ENCODE peak calls at places on chromosome 7, in four cellular contexts. I, F, Y and H are unnamed samples.

GRCh38 chr7:95434501-95435421 is at the start of gene PON2:
- DNase-seq in I (peak; percentile 85), F (peak; percentile 83), Y (peak; percentile 6), H (peak; percentile 85)

GRCh38 chr7:44305564-44306507 is 19.6 kb downstream of the CAMK2B start:
- DNase-seq in I (no peak), F (no peak), Y (no peak), H (no peak)

GRCh38 chr7:95263803-95264202 is 60.5 kb downstream of the PON1 start:
- DNase-seq in I (no peak), F (no peak), Y (no peak), H (no peak)

GRCh38 chr7:17580141-17580540 is 281.7 kb downstream of the AHR start:
- DNase-seq in I (peak; percentile 54), F (peak; percentile 68), Y (no peak), H (no peak)

GRCh38 chr7:55774327-55775050 is 88.1 kb downstream of the SEPTIN14 start:
- DNase-seq in I (peak; percentile 13), F (no peak), Y (no peak), H (no peak)

GRCh38 chr7:139635521-139636240 is 112.2 kb downstream of the CLEC2L start:
- DNase-seq in I (no peak), F (no peak), Y (no peak), H (no peak)

GRCh38 chr7:134548877-134549276 is at the start of gene AKR1B15:
- DNase-seq in I (peak; percentile 68), F (peak; percentile 51), Y (no peak), H (no peak)

GRCh38 chr7:142669074-142669654 is 80.1 kb upstream of the PRSS1 start:
- DNase-seq in I (peak; percentile 68), F (peak; percentile 3), Y (no peak), H (no peak)

GRCh38 chr7:151135866-151136514 is 31.5 kb downstream of the GBX1 start:
- DNase-seq in I (no peak), F (no peak), Y (no peak), H (peak; percentile 12)

GRCh38 chr7:158192956-158193355 is 394.7 kb downstream of the PTPRN2 start:
- DNase-seq in I (no peak), F (no peak), Y (no peak), H (no peak)

GRCh38 chr7:158193446-158193845 is 394.2 kb downstream of the PTPRN2 start:
- DNase-seq in I (no peak), F (no peak), Y (no peak), H (no peak)

GRCh38 chr7:158191671-158192070 is 396.0 kb downstream of the PTPRN2 start:
- DNase-seq in I (no peak), F (no peak), Y (no peak), H (no peak)

GRCh38 chr7:158192184-158192835 is 395.3 kb downstream of the PTPRN2 start:
- DNase-seq in I (no peak), F (no peak), Y (no peak), H (no peak)

GRCh38 chr7:158194365-158194900 is 393.2 kb downstream of the PTPRN2 start:
- DNase-seq in I (no peak), F (no peak), Y (no peak), H (no peak)
- H3K9me3 ChIP-seq in I (no peaks in the 10 kb centered on the region), F (peaks cover 22% of the 10 kb centered on the region), Y (no peaks in the 10 kb centered on the region), H (peaks cover 33% of the 10 kb centered on the region)

DNA sequence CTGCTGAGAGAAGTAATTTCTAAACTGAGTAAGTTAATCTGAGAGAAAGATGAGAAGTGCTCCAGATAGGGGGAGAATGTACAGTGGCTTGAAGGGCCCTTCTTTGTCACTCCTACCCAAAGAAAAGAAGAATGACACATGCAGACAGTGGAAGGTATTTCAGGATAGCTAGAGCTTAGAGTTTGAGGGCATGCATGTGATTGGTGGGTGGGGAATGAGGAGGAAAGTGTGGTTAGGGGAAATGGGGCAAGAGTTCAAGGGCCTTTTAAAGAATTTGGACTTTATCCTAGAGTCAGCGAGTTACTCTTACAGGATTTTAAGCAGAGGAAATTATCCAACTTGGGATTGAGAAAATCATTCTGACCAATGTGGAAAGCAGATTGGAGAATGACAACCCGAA is 50.0 kb downstream of the ANLN start:
- DNase-seq in I (no peak), F (no peak), Y (no peak), H (no peak)
- H3K36me3 ChIP-seq in I (peaks cover 71% of the 10 kb centered on the region), F (no peaks in the 10 kb centered on the region), Y (no peaks in the 10 kb centered on the region), H (no peaks in the 10 kb centered on the region)

GRCh38 chr7:30309302-30309701 is 24.9 kb downstream of the ZNRF2 start:
- DNase-seq in I (no peak), F (no peak), Y (no peak), H (no peak)

GRCh38 chr7:30304177-30304884 is 19.9 kb downstream of the ZNRF2 start:
- DNase-seq in I (no peak), F (no peak), Y (no peak), H (no peak)

GRCh38 chr7:30308392-30308791 is 24.0 kb downstream of the ZNRF2 start:
- DNase-seq in I (peak; percentile 80), F (no peak), Y (no peak), H (no peak)

GRCh38 chr7:30309842-30310435 is 25.5 kb downstream of the ZNRF2 start:
- DNase-seq in I (no peak), F (no peak), Y (no peak), H (no peak)

GRCh38 chr7:30306977-30307376 is 22.6 kb downstream of the ZNRF2 start:
- DNase-seq in I (no peak), F (no peak), Y (no peak), H (no peak)
- H3K4me1 ChIP-seq in I (peaks cover 25% of the 10 kb centered on the region), F (no peaks in the 10 kb centered on the region), Y (peaks cover 19% of the 10 kb centered on the region), H (peaks cover 21% of the 10 kb centered on the region)

GRCh38 chr7:158123753-158124152 is 463.9 kb downstream of the PTPRN2 start:
- DNase-seq in I (no peak), F (no peak), Y (no peak), H (no peak)

GRCh38 chr7:158124671-158125079 is 462.9 kb downstream of the PTPRN2 start:
- DNase-seq in I (no peak), F (no peak), Y (no peak), H (no peak)

GRCh38 chr7:158125091-158125490 is 462.5 kb downstream of the PTPRN2 start:
- DNase-seq in I (no peak), F (no peak), Y (no peak), H (no peak)

GRCh38 chr7:158121441-158122045 is 466.1 kb downstream of the PTPRN2 start:
- DNase-seq in I (no peak), F (no peak), Y (no peak), H (no peak)

DNA sequence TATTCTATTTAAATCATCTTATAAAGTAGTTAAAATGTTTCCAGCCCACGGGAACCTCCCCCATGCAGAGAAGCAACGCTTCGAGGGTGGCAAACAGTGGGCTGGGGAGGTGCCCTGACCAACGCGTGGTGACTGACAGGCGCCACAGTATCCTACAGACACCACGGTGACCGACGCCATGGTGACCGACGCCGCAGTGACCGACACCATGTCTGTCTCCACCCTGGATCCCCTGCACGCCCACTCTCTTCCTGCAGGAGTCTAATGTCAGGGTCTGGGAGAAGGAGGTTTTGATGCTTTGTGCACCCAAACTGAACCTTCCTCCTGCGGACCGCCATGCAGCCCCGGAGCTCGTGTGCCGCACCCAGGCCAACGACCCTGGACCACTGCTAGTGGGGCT is 464.4 kb downstream of the PTPRN2 start:
- DNase-seq in I (no peak), F (no peak), Y (no peak), H (no peak)
- H3K9me3 ChIP-seq in I (no peaks in the 10 kb centered on the region), F (peaks cover 30% of the 10 kb centered on the region), Y (no peaks in the 10 kb centered on the region), H (peaks cover 28% of the 10 kb centered on the region)

DNA sequence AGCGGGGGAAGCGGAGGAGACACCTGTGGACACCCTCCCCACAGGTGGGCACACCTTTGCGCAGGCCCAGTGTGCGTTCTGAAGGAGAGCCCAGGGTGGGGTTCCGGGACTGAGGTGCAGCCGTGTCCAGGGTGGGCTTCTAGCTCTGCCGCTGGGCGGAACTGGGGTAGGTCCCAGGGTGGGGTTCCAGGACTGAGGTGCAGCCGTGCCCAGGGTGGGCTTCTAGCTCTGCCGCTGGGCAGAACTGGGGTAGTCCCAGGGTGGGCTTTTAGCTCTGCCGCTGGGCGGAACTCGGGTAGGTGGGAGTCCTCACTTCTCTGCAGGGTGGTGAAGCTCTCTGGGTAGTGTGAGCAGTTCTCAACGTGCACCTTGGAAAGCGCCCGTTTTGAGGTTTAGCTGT is 78.7 kb downstream of the DNAJB6 start:
- DNase-seq in I (no peak), F (no peak), Y (no peak), H (no peak)
- H3K36me3 ChIP-seq in I (peaks cover 16% of the 10 kb centered on the region), F (peaks cover 68% of the 10 kb centered on the region), Y (peaks cover 19% of the 10 kb centered on the region), H (peaks cover 68% of the 10 kb centered on the region)

GRCh38 chr7:13981070-13981469 is 8.4 kb downstream of the ETV1 start:
- DNase-seq in I (peak; percentile 91), F (peak; percentile 97), Y (no peak), H (no peak)
- H3K4me1 ChIP-seq in I (peaks cover 38% of the 10 kb centered on the region), F (no peaks in the 10 kb centered on the region), Y (no peaks in the 10 kb centered on the region), H (peaks cover 79% of the 10 kb centered on the region)

GRCh38 chr7:157652161-157652953 is 315.6 kb downstream of the DNAJB6 start:
- DNase-seq in I (no peak), F (no peak), Y (no peak), H (no peak)

GRCh38 chr7:157654350-157654749 is 317.5 kb downstream of the DNAJB6 start:
- DNase-seq in I (no peak), F (no peak), Y (no peak), H (no peak)

GRCh38 chr7:157651366-157652160 is 314.8 kb downstream of the DNAJB6 start:
- DNase-seq in I (no peak), F (no peak), Y (no peak), H (no peak)

GRCh38 chr7:157653827-157654207 is 317.0 kb downstream of the DNAJB6 start:
- DNase-seq in I (no peak), F (no peak), Y (no peak), H (no peak)

DNA sequence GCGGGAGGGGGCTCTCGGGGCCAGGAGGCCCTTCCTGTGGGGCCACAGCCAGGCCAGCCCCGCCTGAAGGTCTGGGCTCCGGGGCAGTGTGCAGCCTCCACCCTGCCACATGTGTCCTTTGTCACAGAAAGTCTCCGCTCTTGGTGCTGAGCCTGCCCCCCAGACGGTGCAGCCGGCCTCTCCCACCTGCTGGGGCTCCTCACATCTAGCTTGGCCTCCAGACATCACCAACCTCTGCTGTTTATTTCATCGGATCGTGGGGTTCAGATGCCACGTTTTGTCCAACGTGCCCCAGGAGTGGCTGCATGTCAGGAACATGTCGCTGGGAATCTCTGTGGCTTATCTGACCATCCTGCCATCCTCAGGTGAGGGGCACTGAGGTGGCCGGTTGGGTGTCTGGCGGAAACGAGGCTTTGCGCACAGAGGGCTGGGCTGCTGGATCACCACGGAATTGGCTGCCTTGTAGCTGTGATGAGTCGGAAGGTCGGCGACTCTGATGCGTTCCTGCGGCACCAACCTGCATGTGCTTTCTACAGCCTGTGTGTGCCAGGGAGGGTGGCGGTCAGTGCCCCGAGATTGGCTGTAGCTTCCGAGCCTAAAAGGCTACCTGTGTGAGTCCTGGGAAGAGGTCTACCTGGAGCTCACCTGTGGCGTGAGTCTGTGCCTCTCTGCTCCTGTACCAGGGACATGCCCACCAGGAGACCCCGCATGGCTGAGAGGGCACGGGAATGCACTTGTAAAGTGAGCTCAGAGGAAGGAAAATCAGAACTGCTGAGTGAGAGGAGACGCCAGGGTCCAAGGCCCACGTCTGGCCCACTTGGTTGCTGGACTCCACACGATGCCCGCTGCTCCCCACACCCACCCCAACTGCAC is 316.4 kb downstream of the DNAJB6 start:
- DNase-seq in I (no peak), F (no peak), Y (no peak), H (no peak)
- H3K9me3 ChIP-seq in I (no peaks in the 10 kb centered on the region), F (no peaks in the 10 kb centered on the region), Y (no peaks in the 10 kb centered on the region), H (peaks cover 7% of the 10 kb centered on the region)

GRCh38 chr7:99030145-99030856 is 113.6 kb downstream of the SMURF1 start:
- DNase-seq in I (peak; percentile 7), F (no peak), Y (no peak), H (no peak)
- H3K36me3 ChIP-seq in I (peaks cover 60% of the 10 kb centered on the region), F (peaks cover 67% of the 10 kb centered on the region), Y (peaks cover 63% of the 10 kb centered on the region), H (peaks cover 81% of the 10 kb centered on the region)

GRCh38 chr7:52507546-52507945 is 527.9 kb upstream of the POM121L12 start:
- DNase-seq in I (no peak), F (no peak), Y (no peak), H (no peak)
- H3K4me1 ChIP-seq in I (no peaks in the 10 kb centered on the region), F (no peaks in the 10 kb centered on the region), Y (no peaks in the 10 kb centered on the region), H (no peaks in the 10 kb centered on the region)